ENCODE peak calls at places on chromosomes 6 and 20, in ten cellular contexts. K, Z, D, T, F, O, J, L, C and P are unnamed samples.
A peak's percentile ranks its signal among the peaks of the same experiment; 100 is the strongest.

GRCh38 chr6:73696990-73697651 is 1.1 kb downstream of the CD109 start:
- DNase-seq in K (no peak), Z (peak; percentile 42), D (no peak), T (no peak), F (no peak), O (no peak), J (no peak), L (no peak), C (no peak), P (no peak)

GRCh38 chr6:130008236-130008873 is 10.0 kb upstream of the L3MBTL3 start:
- DNase-seq in K (no peak), Z (no peak), D (no peak), T (no peak), F (no peak), O (no peak), J (no peak), L (no peak), C (no peak), P (no peak)

GRCh38 chr20:20759132-20759531 is 46.7 kb upstream of the RALGAPA2 start:
- DNase-seq in K (no peak), Z (no peak), D (no peak), T (no peak), F (no peak), O (no peak), J (no peak), L (no peak), C (no peak), P (no peak)

GRCh38 chr6:44216677-44217331 is at the start of gene MYMX:
- DNase-seq in K (no peak), Z (no peak), D (peak; percentile 69), T (no peak), F (peak; percentile 72), O (peak; percentile 70), J (peak; percentile 25), L (no peak), C (peak; percentile 74), P (peak; percentile 77)

GRCh38 chr6:4055420-4056041 is 23.4 kb downstream of the FAM217A start:
- DNase-seq in K (no peak), Z (peak; percentile 93), D (no peak), T (no peak), F (no peak), O (no peak), J (no peak), L (no peak), C (peak; percentile 19), P (no peak)

GRCh38 chr6:159460476-159460875 is 232.6 kb downstream of the SOD2 start:
- DNase-seq in K (no peak), Z (no peak), D (no peak), T (no peak), F (no peak), O (no peak), J (no peak), L (no peak), C (no peak), P (no peak)

GRCh38 chr20:48783533-48784272 is 44.1 kb downstream of the PREX1 start:
- DNase-seq in K (no peak), Z (no peak), D (no peak), T (no peak), F (no peak), O (no peak), J (no peak), L (no peak), C (no peak), P (no peak)

GRCh38 chr20:63778034-63778752 is 38.6 kb downstream of the SLC2A4RG start:
- DNase-seq in K (no peak), Z (no peak), D (no peak), T (no peak), F (no peak), O (no peak), J (no peak), L (no peak), C (no peak), P (no peak)

GRCh38 chr6:39357998-39358686 is 35.6 kb upstream of the KCNK16 start:
- DNase-seq in K (no peak), Z (no peak), D (no peak), T (peak; percentile 51), F (no peak), O (no peak), J (no peak), L (no peak), C (peak; percentile 59), P (no peak)

GRCh38 chr6:144053601-144054000 is 41.8 kb downstream of the SF3B5 start:
- DNase-seq in K (no peak), Z (no peak), D (no peak), T (no peak), F (no peak), O (no peak), J (no peak), L (no peak), C (no peak), P (no peak)